ENCODE peak calls at places on chromosomes 3 and 15, in eight cellular contexts. Y is hepatocyte, L is tibial nerve, X is fibroblast of lung, N is cardiac muscle cell, I is left ventricle myocardium inferior, G is adrenal gland, C is neural progenitor cell. F is an unnamed sample.
A peak's percentile ranks its signal among the peaks of the same experiment; 100 is the strongest.

GRCh38 chr15:62933388-62933787 is 109.2 kb upstream of the TPM1 start:
- DNase-seq in Y (no peak), L (no peak), X (peak; percentile 57), N (no peak), I (no peak), G (no peak), C (no peak), F (no peak)

GRCh38 chr15:76341366-76342045 is 4.9 kb downstream of the ISL2 start:
- DNase-seq in Y (no peak), L (no peak), X (no peak), N (peak; percentile 23), I (no peak), G (no peak), C (peak; percentile 57), F (no peak)

GRCh38 chr3:57557088-57557537 is 1.0 kb downstream of the PDE12 start:
- DNase-seq in Y (peak; percentile 40), L (no peak), X (peak; percentile 49), N (peak; percentile 2), I (no peak), G (peak; percentile 26), C (peak; percentile 24), F (no peak)

GRCh38 chr15:73125219-73125618 is 73.0 kb downstream of the NEO1 start:
- DNase-seq in Y (no peak), L (no peak), X (peak; percentile 8), N (no peak), I (no peak), G (no peak), C (no peak), F (no peak)

GRCh38 chr3:156963096-156963495 is 136.9 kb downstream of the LEKR1 start:
- DNase-seq in Y (no peak), L (no peak), X (no peak), N (no peak), I (no peak), G (no peak), C (no peak), F (no peak)

GRCh38 chr3:80549173-80549572 is 781.4 kb upstream of the ROBO1 start:
- DNase-seq in Y (no peak), L (no peak), X (peak; percentile 3), N (no peak), I (no peak), G (no peak), C (no peak), F (no peak)

GRCh38 chr3:45632956-45633355 is 38.4 kb downstream of the LIMD1 start:
- DNase-seq in Y (no peak), L (no peak), X (no peak), N (no peak), I (no peak), G (no peak), C (no peak), F (no peak)

GRCh38 chr15:57334257-57334656 is 42.0 kb upstream of the CGNL1 start:
- DNase-seq in Y (peak; percentile 54), L (no peak), X (peak; percentile 55), N (no peak), I (no peak), G (peak; percentile 51), C (no peak), F (no peak)

GRCh38 chr15:72426753-72427152 is 28.6 kb downstream of the TMEM202 start:
- DNase-seq in Y (no peak), L (no peak), X (no peak), N (no peak), I (no peak), G (no peak), C (no peak), F (no peak)

GRCh38 chr3:114846779-114847178 is 300.3 kb downstream of the ZBTB20 start:
- DNase-seq in Y (no peak), L (no peak), X (peak; percentile 15), N (no peak), I (no peak), G (no peak), C (no peak), F (no peak)

GRCh38 chr3:29156071-29156715 is 124.7 kb upstream of the RBMS3 start:
- DNase-seq in Y (no peak), L (no peak), X (peak; percentile 58), N (peak; percentile 60), I (no peak), G (no peak), C (peak; percentile 82), F (no peak)

GRCh38 chr3:186151077-186151971 is 42.4 kb upstream of the ETV5 start:
- DNase-seq in Y (no peak), L (no peak), X (peak; percentile 14), N (no peak), I (no peak), G (no peak), C (no peak), F (no peak)

GRCh38 chr3:124772081-124772831 is 42.0 kb downstream of the UMPS start:
- DNase-seq in Y (peak; percentile 43), L (no peak), X (peak; percentile 74), N (peak; percentile 61), I (no peak), G (peak; percentile 65), C (no peak), F (peak; percentile 46)

GRCh38 chr3:172561894-172562664 is 38.8 kb upstream of the TNFSF10 start:
- DNase-seq in Y (peak; percentile 18), L (no peak), X (no peak), N (no peak), I (no peak), G (no peak), C (no peak), F (no peak)

GRCh38 chr3:59043391-59043790 is 6.4 kb downstream of the CFAP20DC start:
- DNase-seq in Y (no peak), L (no peak), X (no peak), N (no peak), I (no peak), G (no peak), C (no peak), F (no peak)

GRCh38 chr3:150917941-150918340 is 12.7 kb upstream of the MINDY4B start:
- DNase-seq in Y (no peak), L (no peak), X (no peak), N (no peak), I (no peak), G (no peak), C (no peak), F (no peak)

GRCh38 chr3:139634236-139634635 is 43.5 kb downstream of the NMNAT3 start:
- DNase-seq in Y (peak; percentile 9), L (no peak), X (peak; percentile 46), N (no peak), I (no peak), G (no peak), C (no peak), F (no peak)

GRCh38 chr3:123660900-123661299 is 76.0 kb upstream of the HACD2 start:
- DNase-seq in Y (peak; percentile 80), L (peak; percentile 87), X (peak; percentile 100), N (peak; percentile 67), I (peak; percentile 92), G (peak; percentile 92), C (no peak), F (peak; percentile 97)

DNA sequence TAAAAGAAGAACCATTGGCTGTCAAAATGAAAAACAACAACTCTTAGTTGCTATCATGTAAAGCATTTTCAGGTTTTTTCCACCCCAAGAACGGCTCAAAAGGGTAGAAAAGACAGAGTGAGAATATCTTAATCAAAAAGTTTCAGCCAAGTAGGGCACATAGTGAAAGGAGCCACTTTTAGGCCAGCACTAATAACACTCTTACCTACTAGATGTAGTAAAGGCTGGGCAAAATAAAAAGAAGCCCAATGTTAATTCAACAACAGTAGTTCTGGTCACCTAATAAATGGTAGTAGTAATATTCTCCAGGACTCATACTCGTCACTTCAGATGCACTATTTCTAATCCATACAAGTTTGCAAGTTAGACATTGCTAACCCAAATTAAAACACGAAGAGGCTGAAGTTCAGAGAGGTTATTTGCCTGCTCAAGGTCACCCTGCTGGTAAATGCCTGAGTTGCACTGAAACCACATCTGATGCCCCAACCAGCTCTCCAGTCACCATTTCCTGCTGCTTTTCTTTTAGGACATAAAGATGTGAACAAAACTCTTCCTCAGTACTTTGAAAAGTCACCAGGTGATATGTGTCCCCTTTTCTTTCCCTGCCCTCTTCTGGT is 7.5 kb downstream of the GOLIM4 start:
- DNase-seq in Y (no peak), L (no peak), X (no peak), N (peak; percentile 18), I (no peak), G (peak; percentile 11), C (peak; percentile 15), F (no peak)
- TF ChIP-seq CTCF in Y (peak; percentile 17), L (no peak), X (peak; percentile 40), N (peak; percentile 25), I (peak; percentile 33), G (peak; percentile 23), C (peak; percentile 43), F (no peak)

GRCh38 chr15:101183226-101183925 is 68.5 kb downstream of the CHSY1 start:
- DNase-seq in Y (no peak), L (no peak), X (no peak), N (no peak), I (no peak), G (no peak), C (no peak), F (no peak)
- H3K9me3 ChIP-seq in Y (no peaks in the 10 kb centered on the region), L (no peaks in the 10 kb centered on the region), X (no peaks in the 10 kb centered on the region), N (no peaks in the 10 kb centered on the region), I (no peaks in the 10 kb centered on the region), G (no peaks in the 10 kb centered on the region), C (no peaks in the 10 kb centered on the region), F (no peaks in the 10 kb centered on the region)

DNA sequence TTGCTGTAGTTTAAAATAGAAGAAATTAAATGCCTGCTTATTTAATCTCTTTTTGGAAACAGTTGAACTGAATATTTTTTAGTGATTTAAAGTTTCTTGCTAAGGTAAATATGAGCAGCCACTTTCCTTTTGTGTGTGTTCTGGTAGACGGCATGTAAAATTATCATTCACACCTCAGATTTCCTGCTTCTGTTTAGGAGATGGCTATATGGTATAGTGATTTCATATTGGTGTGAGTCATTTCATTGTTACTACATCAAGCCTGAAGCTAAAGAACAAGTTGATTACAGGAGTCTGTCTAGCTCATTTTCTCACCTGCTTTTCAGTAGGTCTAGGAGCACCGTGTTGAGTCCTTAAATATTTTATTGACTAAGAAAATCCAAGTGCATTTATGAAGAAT is 2.2 kb downstream of the LRCH3 start:
- DNase-seq in Y (no peak), L (no peak), X (peak; percentile 54), N (no peak), I (no peak), G (no peak), C (no peak), F (no peak)
- H3K4me3 ChIP-seq in Y (no peak overlapping the region), L (no peak overlapping the region), X (peak overlapping the region; percentile 18), N (no peak overlapping the region), I (peak overlapping the region; percentile 93), G (no peak overlapping the region), C (no peak overlapping the region), F (no peak overlapping the region)

DNA sequence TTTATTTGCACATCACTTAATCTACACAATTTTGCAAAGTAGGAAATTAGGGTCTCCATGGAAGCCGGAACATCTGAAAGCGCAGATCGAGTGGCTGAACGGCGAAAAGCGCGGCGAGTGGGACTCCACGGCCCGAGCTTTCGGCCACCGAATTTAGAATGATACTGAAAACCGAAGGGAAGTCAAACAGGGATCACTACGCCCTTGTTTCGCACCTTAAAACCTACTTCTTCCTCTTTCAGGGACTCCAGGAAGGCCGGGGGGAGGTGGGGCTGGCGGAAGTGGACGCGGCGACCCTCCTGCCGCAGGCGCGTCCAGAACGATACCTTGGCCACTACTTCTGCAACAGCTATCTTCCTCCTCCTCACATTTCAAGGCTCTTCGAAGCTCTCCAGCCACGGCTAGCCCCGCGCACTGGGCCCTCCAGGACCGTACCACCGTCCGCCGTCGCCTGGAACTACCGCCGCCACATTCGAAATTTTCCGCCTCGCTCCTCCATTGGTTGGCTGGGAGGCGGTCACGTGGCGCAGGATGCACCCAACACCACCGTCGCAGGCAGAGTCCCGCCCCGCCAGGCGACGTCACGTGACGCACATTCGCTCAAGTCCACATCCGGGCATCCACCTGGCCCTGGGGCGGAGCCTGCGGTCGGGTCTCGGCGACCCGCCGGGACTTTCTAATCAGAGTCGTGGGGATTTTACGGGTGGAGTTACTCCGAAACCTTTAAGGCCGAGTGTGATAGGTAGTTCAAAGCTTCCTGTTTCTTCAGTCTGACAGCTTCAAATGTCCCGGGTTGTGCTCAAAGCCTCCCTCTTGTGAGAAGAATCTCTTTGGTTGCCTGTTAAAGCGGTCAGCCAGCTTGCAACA is at the start of gene SGO1:
- DNase-seq in Y (peak; percentile 99), L (peak; percentile 99), X (peak; percentile 96), N (peak; percentile 99), I (peak; percentile 100), G (peak; percentile 99), C (peak; percentile 99), F (peak; percentile 99)
- TF ChIP-seq CTCF in Y (no peak), L (no peak), X (no peak), N (peak; percentile 7), I (no peak), G (no peak), C (no peak), F (no peak)

F was measured in uterus.